ENCODE peak calls at places on chromosomes 4 and X, in six cellular contexts. One of them, this sample, is unnamed.

GRCh38 chr4:76611611-76612010 is 176.6 kb downstream of the SHROOM3 start:
- DNase-seq in mammary epithelial cell: peak
- DNase-seq in H1: no peak
- DNase-seq in endothelial cell of umbilical vein: peak
- DNase-seq in hepatocyte: peak
- DNase-seq in HCT116: no peak
- DNase-seq in this sample: no peak

GRCh38 chrX:1300449-1300848 is 31.8 kb downstream of the CSF2RA start:
- DNase-seq in mammary epithelial cell: no peak
- DNase-seq in H1: peak
- DNase-seq in HCT116: no peak
- DNase-seq in endothelial cell of umbilical vein: no peak
- DNase-seq in hepatocyte: no peak
- DNase-seq in this sample: no peak

GRCh38 chr4:108560624-108561023 is 59.8 kb upstream of the RPL34 start:
- DNase-seq in mammary epithelial cell: no peak
- DNase-seq in HCT116: no peak
- DNase-seq in H1: no peak
- DNase-seq in hepatocyte: no peak
- DNase-seq in endothelial cell of umbilical vein: peak
- DNase-seq in this sample: no peak

GRCh38 chr4:164251257-164251656 is 502.7 kb upstream of the SMIM31 start:
- DNase-seq in H1: no peak
- DNase-seq in HCT116: no peak
- DNase-seq in mammary epithelial cell: peak
- DNase-seq in hepatocyte: no peak
- DNase-seq in endothelial cell of umbilical vein: no peak
- DNase-seq in this sample: no peak

GRCh38 chr4:10733486-10733885 is 48.9 kb upstream of the CLNK start:
- DNase-seq in H1: no peak
- DNase-seq in hepatocyte: no peak
- DNase-seq in HCT116: no peak
- DNase-seq in endothelial cell of umbilical vein: no peak
- DNase-seq in mammary epithelial cell: no peak
- DNase-seq in this sample: no peak

GRCh38 chr4:150286656-150287055 is 208.4 kb downstream of the DCLK2 start:
- DNase-seq in hepatocyte: no peak
- DNase-seq in HCT116: no peak
- DNase-seq in mammary epithelial cell: no peak
- DNase-seq in H1: no peak
- DNase-seq in endothelial cell of umbilical vein: no peak
- DNase-seq in this sample: no peak

GRCh38 chr4:82784615-82785247 is 13.9 kb downstream of the SCD5 start:
- DNase-seq in endothelial cell of umbilical vein: peak
- DNase-seq in hepatocyte: no peak
- DNase-seq in H1: no peak
- DNase-seq in mammary epithelial cell: no peak
- DNase-seq in HCT116: no peak
- DNase-seq in this sample: no peak

GRCh38 chr4:21304061-21304541 is 603.8 kb downstream of the PACRGL start:
- DNase-seq in endothelial cell of umbilical vein: no peak
- DNase-seq in mammary epithelial cell: no peak
- DNase-seq in H1: peak
- DNase-seq in HCT116: no peak
- DNase-seq in hepatocyte: peak
- DNase-seq in this sample: no peak

GRCh38 chr4:60129740-60130139 is 1070.4 kb upstream of the ADGRL3 start:
- DNase-seq in H1: no peak
- DNase-seq in endothelial cell of umbilical vein: no peak
- DNase-seq in hepatocyte: no peak
- DNase-seq in HCT116: no peak
- DNase-seq in mammary epithelial cell: no peak
- DNase-seq in this sample: no peak

GRCh38 chr4:172998527-172999469 is 169.8 kb upstream of the GALNT7 start:
- DNase-seq in HCT116: no peak
- DNase-seq in H1: no peak
- DNase-seq in mammary epithelial cell: peak
- DNase-seq in hepatocyte: no peak
- DNase-seq in endothelial cell of umbilical vein: peak
- DNase-seq in this sample: no peak

GRCh38 chrX:107823456-107823855 is 2.2 kb upstream of the MID2 start:
- DNase-seq in H1: no peak
- DNase-seq in hepatocyte: no peak
- DNase-seq in endothelial cell of umbilical vein: peak
- DNase-seq in HCT116: no peak
- DNase-seq in mammary epithelial cell: peak
- DNase-seq in this sample: no peak

GRCh38 chrX:40316502-40316901 is 218.7 kb upstream of the BCOR start:
- DNase-seq in HCT116: no peak
- DNase-seq in endothelial cell of umbilical vein: no peak
- DNase-seq in H1: no peak
- DNase-seq in mammary epithelial cell: no peak
- DNase-seq in hepatocyte: no peak
- DNase-seq in this sample: no peak

GRCh38 chr4:41747230-41748055 is 1.1 kb downstream of the PHOX2B start:
- DNase-seq in H1: no peak
- DNase-seq in endothelial cell of umbilical vein: no peak
- DNase-seq in HCT116: no peak
- DNase-seq in hepatocyte: no peak
- DNase-seq in mammary epithelial cell: no peak
- DNase-seq in this sample: no peak

DNA sequence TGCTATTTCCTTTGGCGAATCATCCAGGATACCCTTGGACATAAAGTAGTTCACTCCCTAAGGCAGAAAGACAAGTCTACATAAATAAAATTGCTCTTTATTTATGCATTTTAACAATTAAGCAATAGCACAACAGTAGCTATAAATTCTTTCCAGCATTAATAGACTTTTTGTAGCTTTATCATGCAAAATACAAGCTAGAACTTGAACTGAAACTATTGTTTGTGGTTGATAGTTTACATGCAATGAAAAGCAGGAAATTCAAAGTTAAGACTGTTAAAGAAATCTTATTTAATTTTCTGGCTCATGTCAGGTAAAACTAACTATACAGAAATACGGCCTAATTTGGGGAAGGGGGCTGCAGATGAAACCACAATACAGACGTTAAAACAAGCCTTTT is 42.3 kb downstream of the FBXO8 start:
- DNase-seq in hepatocyte: no peak
- DNase-seq in endothelial cell of umbilical vein: no peak
- DNase-seq in mammary epithelial cell: no peak
- DNase-seq in H1: no peak
- DNase-seq in HCT116: no peak
- DNase-seq in this sample: no peak
- H3K27ac ChIP-seq in hepatocyte: no peak
- H3K27ac ChIP-seq in endothelial cell of umbilical vein: no peak
- H3K27ac ChIP-seq in mammary epithelial cell: no peak
- H3K27ac ChIP-seq in H1: no peak
- H3K27ac ChIP-seq in HCT116: no peak
- H3K27ac ChIP-seq in this sample: no peak

DNA sequence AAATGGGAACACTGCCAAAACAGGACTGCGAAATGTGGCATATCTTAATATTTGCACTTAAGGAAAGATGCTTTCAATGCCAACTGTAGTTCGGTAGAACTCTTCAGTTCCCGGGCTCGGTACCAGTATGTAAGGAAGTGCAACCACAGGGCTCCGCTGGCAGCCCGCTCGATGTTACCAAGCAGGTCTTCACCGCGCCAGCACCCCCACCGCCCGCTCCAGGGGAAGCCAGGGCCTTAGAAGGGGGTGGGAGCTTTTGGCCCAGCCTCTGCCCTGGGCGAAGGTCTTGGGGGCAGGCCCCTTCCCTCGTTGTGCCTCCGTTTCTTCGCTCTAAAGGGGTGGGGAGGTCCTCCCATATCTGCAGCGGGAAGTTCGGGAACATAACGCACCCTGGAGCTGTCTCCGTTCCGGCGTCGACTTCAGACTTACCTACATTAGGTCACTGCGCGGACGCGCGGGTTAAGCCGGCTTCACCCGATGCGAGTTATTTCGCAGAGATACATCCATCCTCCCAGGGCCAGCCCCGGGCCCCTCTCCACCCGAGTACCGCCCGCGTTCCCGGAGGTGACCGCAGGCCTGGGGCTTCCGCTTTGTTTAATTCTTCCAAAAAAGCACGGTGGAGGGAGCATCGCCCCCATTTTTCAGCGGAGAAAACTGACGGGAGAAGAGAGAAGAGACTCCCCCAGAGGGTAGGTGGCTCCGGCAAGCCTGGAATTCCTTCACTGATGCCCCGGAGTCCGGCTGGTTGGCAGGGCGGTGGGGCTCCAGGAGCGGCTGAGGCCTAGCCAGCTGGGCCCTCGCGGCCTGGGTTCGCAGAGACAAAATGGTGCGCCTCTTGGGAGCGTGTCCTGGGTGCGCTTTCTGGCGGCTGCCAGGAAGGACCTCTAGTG is 1.0 kb upstream of the HMX1 start:
- DNase-seq in mammary epithelial cell: no peak
- DNase-seq in hepatocyte: no peak
- DNase-seq in endothelial cell of umbilical vein: no peak
- DNase-seq in HCT116: no peak
- DNase-seq in H1: no peak
- DNase-seq in this sample: no peak
- TF ChIP-seq EZH2 in mammary epithelial cell: peak
- TF ChIP-seq EZH2 in hepatocyte: peak
- TF ChIP-seq EZH2 in endothelial cell of umbilical vein: peak
- TF ChIP-seq EZH2 in HCT116: no peak
- TF ChIP-seq EZH2 in H1: peak
- TF ChIP-seq EZH2 in this sample: no peak

GRCh38 chr4:148364525-148364924 is 77.7 kb downstream of the NR3C2 start:
- DNase-seq in H1: no peak
- DNase-seq in HCT116: no peak
- DNase-seq in mammary epithelial cell: no peak
- DNase-seq in hepatocyte: no peak
- DNase-seq in endothelial cell of umbilical vein: no peak
- DNase-seq in this sample: no peak
- H3K27ac ChIP-seq in H1: no peak
- H3K27ac ChIP-seq in HCT116: no peak
- H3K27ac ChIP-seq in mammary epithelial cell: no peak
- H3K27ac ChIP-seq in hepatocyte: no peak
- H3K27ac ChIP-seq in endothelial cell of umbilical vein: no peak
- H3K27ac ChIP-seq in this sample: no peak

GRCh38 chr4:112378858-112379257 is 81.7 kb downstream of the ALPK1 start:
- DNase-seq in HCT116: no peak
- DNase-seq in H1: no peak
- DNase-seq in hepatocyte: no peak
- DNase-seq in mammary epithelial cell: no peak
- DNase-seq in endothelial cell of umbilical vein: no peak
- DNase-seq in this sample: no peak
- TF ChIP-seq EZH2 in HCT116: no peak
- TF ChIP-seq EZH2 in H1: no peak
- TF ChIP-seq EZH2 in hepatocyte: no peak
- TF ChIP-seq EZH2 in mammary epithelial cell: no peak
- TF ChIP-seq EZH2 in endothelial cell of umbilical vein: no peak
- TF ChIP-seq EZH2 in this sample: no peak

GRCh38 chr4:1610791-1611500 is 73.2 kb downstream of the FAM53A start:
- DNase-seq in HCT116: no peak
- DNase-seq in endothelial cell of umbilical vein: no peak
- DNase-seq in H1: no peak
- DNase-seq in hepatocyte: no peak
- DNase-seq in mammary epithelial cell: no peak
- DNase-seq in this sample: no peak
- H3K27ac ChIP-seq in HCT116: no peak
- H3K27ac ChIP-seq in endothelial cell of umbilical vein: no peak
- H3K27ac ChIP-seq in H1: no peak
- H3K27ac ChIP-seq in hepatocyte: no peak
- H3K27ac ChIP-seq in mammary epithelial cell: no peak
- H3K27ac ChIP-seq in this sample: no peak

GRCh38 chr4:48483777-48484493 is 792 bp downstream of the SLC10A4 start:
- DNase-seq in endothelial cell of umbilical vein: no peak
- DNase-seq in hepatocyte: peak
- DNase-seq in HCT116: no peak
- DNase-seq in H1: no peak
- DNase-seq in mammary epithelial cell: no peak
- DNase-seq in this sample: no peak
- TF ChIP-seq EZH2 in endothelial cell of umbilical vein: peak
- TF ChIP-seq EZH2 in hepatocyte: peak
- TF ChIP-seq EZH2 in HCT116: no peak
- TF ChIP-seq EZH2 in H1: peak
- TF ChIP-seq EZH2 in mammary epithelial cell: peak
- TF ChIP-seq EZH2 in this sample: no peak

DNA sequence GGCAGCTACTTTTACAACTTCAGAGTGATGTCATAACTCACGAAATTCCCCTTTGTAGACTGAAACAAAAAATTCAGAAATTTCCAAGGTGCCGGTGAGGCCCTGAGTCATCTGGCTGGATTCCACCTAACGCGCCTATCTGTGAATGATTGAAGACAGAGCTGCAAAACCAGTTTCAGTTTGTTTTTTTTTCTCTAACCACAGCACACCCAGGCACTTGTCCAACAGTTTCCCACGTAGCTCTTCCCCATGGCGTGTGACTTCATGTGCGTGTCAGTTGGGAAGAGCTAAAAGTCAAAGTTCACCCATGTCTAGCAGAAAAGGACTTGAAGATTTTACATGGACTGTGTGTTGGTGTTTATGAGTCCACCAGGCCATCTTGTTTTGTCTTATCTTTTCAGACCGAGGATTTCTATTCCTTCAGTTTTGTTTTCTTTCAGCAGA is 16.3 kb downstream of the TCEANC start:
- DNase-seq in H1: no peak
- DNase-seq in mammary epithelial cell: peak
- DNase-seq in endothelial cell of umbilical vein: peak
- DNase-seq in hepatocyte: peak
- DNase-seq in HCT116: peak
- DNase-seq in this sample: peak
- H3K27ac ChIP-seq in H1: no peak
- H3K27ac ChIP-seq in mammary epithelial cell: peak
- H3K27ac ChIP-seq in endothelial cell of umbilical vein: no peak
- H3K27ac ChIP-seq in hepatocyte: peak
- H3K27ac ChIP-seq in HCT116: peak
- H3K27ac ChIP-seq in this sample: peak

This sample was measured in MM.1S.